ENCODE peak calls at places on chromosomes 3 and 15, in seven cellular contexts. D, Z, I, T, H, G and P are unnamed samples.

GRCh38 chr3:186255703-186256331 is 106.2 kb downstream of the DGKG start:
- DNase-seq in D (no peak), Z (peak; percentile 20), I (peak; percentile 67), T (no peak), H (no peak), G (peak; percentile 33), P (no peak)

GRCh38 chr3:118987466-118987865 is 47.2 kb downstream of the IGSF11 start:
- DNase-seq in D (no peak), Z (no peak), I (peak; percentile 92), T (no peak), H (peak; percentile 21), G (no peak), P (peak; percentile 80)

GRCh38 chr15:63834500-63835210 is 907 bp upstream of the HERC1 start:
- DNase-seq in D (no peak), Z (no peak), I (no peak), T (no peak), H (no peak), G (no peak), P (no peak)

GRCh38 chr3:48852151-48852550 is 4.5 kb upstream of the PRKAR2A start:
- DNase-seq in D (no peak), Z (no peak), I (no peak), T (peak; percentile 5), H (no peak), G (no peak), P (no peak)

GRCh38 chr15:63089260-63090043 is 32.2 kb upstream of the LACTB start:
- DNase-seq in D (no peak), Z (peak; percentile 87), I (no peak), T (peak; percentile 77), H (peak; percentile 92), G (peak; percentile 24), P (peak; percentile 38)

GRCh38 chr3:156473341-156473740 is 81.6 kb downstream of the SSR3 start:
- DNase-seq in D (no peak), Z (no peak), I (no peak), T (no peak), H (no peak), G (no peak), P (no peak)

GRCh38 chr15:20645956-20646355 is 104.4 kb upstream of the GOLGA6L6 start:
- DNase-seq in D (no peak), Z (no peak), I (no peak), T (peak; percentile 56), H (peak; percentile 6), G (no peak), P (peak; percentile 77)

GRCh38 chr15:26158176-26158575 is 295.0 kb upstream of the ATP10A start:
- DNase-seq in D (no peak), Z (no peak), I (no peak), T (no peak), H (no peak), G (peak; percentile 84), P (no peak)

GRCh38 chr3:168156479-168156878 is 60.8 kb upstream of the GOLIM4 start:
- DNase-seq in D (no peak), Z (no peak), I (no peak), T (no peak), H (no peak), G (no peak), P (no peak)

GRCh38 chr15:71278989-71279756 is 163.9 kb downstream of the THSD4 start:
- DNase-seq in D (peak; percentile 42), Z (no peak), I (peak; percentile 86), T (peak; percentile 68), H (peak; percentile 96), G (no peak), P (no peak)

GRCh38 chr3:171811913-171812321 is 1.6 kb upstream of the PLD1 start:
- DNase-seq in D (no peak), Z (no peak), I (no peak), T (no peak), H (peak; percentile 81), G (no peak), P (peak; percentile 32)

GRCh38 chr3:135807879-135808278 is 157.6 kb upstream of the PPP2R3A start:
- DNase-seq in D (no peak), Z (peak; percentile 26), I (no peak), T (no peak), H (no peak), G (peak; percentile 19), P (no peak)

GRCh38 chr3:189171707-189172106 is at the start of gene TPRG1:
- DNase-seq in D (no peak), Z (no peak), I (no peak), T (no peak), H (no peak), G (no peak), P (no peak)

GRCh38 chr15:32872606-32873291 is 154.9 kb downstream of the GREM1 start:
- DNase-seq in D (no peak), Z (no peak), I (peak; percentile 48), T (no peak), H (peak; percentile 82), G (no peak), P (peak; percentile 75)

GRCh38 chr15:74297867-74298266 is 61.7 kb downstream of the CCDC33 start:
- DNase-seq in D (no peak), Z (no peak), I (no peak), T (peak; percentile 21), H (no peak), G (no peak), P (peak; percentile 2)

GRCh38 chr15:86040360-86041095 is 39.1 kb upstream of the AGBL1 start:
- DNase-seq in D (no peak), Z (peak; percentile 15), I (no peak), T (no peak), H (no peak), G (peak; percentile 29), P (no peak)

GRCh38 chr3:120182613-120183524 is 88.6 kb upstream of the GSK3B start:
- DNase-seq in D (no peak), Z (peak; percentile 57), I (no peak), T (no peak), H (peak; percentile 71), G (no peak), P (no peak)

GRCh38 chr15:74130089-74130848 is at the start of gene ISLR2:
- DNase-seq in D (no peak), Z (no peak), I (no peak), T (peak; percentile 54), H (peak; percentile 38), G (no peak), P (no peak)

GRCh38 chr3:134427400-134428111 is 53.3 kb upstream of the AMOTL2 start:
- DNase-seq in D (no peak), Z (peak; percentile 72), I (peak; percentile 50), T (peak; percentile 88), H (peak; percentile 95), G (no peak), P (peak; percentile 47)

GRCh38 chr15:65460948-65461347 is 38.2 kb upstream of the IGDCC4 start:
- DNase-seq in D (no peak), Z (no peak), I (no peak), T (no peak), H (peak; percentile 2), G (no peak), P (no peak)

GRCh38 chr15:79311901-79312553 is 1.1 kb downstream of the TMED3 start:
- DNase-seq in D (no peak), Z (no peak), I (no peak), T (no peak), H (peak; percentile 6), G (no peak), P (no peak)

GRCh38 chr3:190318666-190319065 is 3.6 kb downstream of the CLDN1 start:
- DNase-seq in D (no peak), Z (no peak), I (no peak), T (no peak), H (no peak), G (no peak), P (no peak)

GRCh38 chr3:134057006-134057832 is 27.5 kb upstream of the SLCO2A1 start:
- DNase-seq in D (no peak), Z (no peak), I (no peak), T (no peak), H (no peak), G (no peak), P (no peak)

GRCh38 chr3:107421170-107421792 is 44.0 kb downstream of the CCDC54 start:
- DNase-seq in D (no peak), Z (peak; percentile 81), I (no peak), T (no peak), H (peak; percentile 85), G (no peak), P (no peak)

GRCh38 chr3:185983495-185984141 is 45.8 kb upstream of the TRA2B start:
- DNase-seq in D (peak; percentile 43), Z (peak; percentile 84), I (peak; percentile 83), T (peak; percentile 60), H (peak; percentile 75), G (peak; percentile 67), P (peak; percentile 54)

GRCh38 chr3:124395165-124395564 is 335.1 kb upstream of the UMPS start:
- DNase-seq in D (no peak), Z (peak; percentile 61), I (no peak), T (no peak), H (peak; percentile 40), G (no peak), P (peak; percentile 53)
- H3K27ac ChIP-seq in D (peak overlapping the region; percentile 3), Z (no peak overlapping the region), I (no peak overlapping the region), T (no peak overlapping the region), H (no peak overlapping the region), G (no peak overlapping the region), P (no peak overlapping the region)

DNA sequence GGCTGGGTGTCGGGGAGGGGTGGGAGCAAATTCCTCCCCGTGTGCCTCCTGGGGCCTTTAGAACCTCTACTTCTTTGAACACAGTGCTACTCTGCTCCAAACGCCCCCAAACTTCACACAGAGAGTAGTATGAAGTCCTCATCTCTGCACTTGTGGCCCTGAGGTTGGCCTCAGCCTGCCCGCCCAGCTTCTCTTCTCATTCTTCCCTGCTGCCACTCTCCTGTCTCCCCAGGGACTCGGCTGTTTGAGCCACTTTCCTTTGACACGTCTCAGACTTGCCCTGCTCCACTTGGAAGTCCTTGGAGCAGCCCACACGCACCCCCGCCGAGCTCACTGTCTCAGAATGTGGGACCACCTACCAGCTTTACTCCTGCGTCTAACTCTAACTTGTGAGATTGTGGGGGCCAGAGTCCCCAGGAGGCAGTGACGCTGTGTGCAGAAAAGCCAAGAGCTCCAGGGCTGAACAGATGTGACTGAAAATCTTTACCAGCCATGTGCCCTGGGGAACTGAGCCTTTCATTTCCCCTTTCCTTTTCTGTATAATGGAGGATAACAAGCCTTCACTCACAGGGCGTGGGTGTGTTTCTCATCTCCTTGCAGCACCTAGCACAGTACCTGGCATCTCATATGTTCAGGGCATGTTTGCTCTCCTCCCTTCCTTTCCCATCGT is 233.6 kb upstream of the CTDSPL start:
- DNase-seq in D (no peak), Z (no peak), I (no peak), T (no peak), H (no peak), G (no peak), P (no peak)
- H3K27me3 ChIP-seq in D (no peaks in the 10 kb centered on the region), Z (no peaks in the 10 kb centered on the region), I (no peaks in the 10 kb centered on the region), T (no peaks in the 10 kb centered on the region), H (no peaks in the 10 kb centered on the region), G (no peaks in the 10 kb centered on the region), P (no peaks in the 10 kb centered on the region)

DNA sequence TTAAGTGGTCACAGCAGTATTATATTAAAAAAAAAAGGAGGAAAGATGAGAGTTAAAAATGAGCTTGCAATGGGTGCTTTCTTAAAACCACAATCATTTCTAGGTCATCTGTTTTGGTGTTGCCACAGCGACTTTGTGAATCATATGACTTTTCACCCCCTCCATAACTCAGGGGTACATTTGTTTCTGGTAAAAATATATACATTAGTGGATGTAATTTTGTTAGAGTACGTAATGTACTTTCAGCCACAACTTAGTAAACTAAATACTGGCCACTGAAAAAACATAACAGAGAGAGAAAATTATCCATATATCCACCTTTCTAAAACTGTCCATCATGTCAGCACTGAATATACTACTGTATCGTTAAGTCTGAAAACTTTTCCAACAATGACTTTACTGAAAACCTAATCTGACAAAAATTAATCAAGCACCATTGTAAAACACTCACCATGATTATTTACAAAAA is 3.4 kb downstream of the ANKRD28 start:
- DNase-seq in D (no peak), Z (no peak), I (no peak), T (no peak), H (peak; percentile 83), G (no peak), P (no peak)
- H3K4me3 ChIP-seq in D (peak overlapping the region; percentile 64), Z (no peak overlapping the region), I (no peak overlapping the region), T (peak overlapping the region; percentile 65), H (no peak overlapping the region), G (no peak overlapping the region), P (no peak overlapping the region)

GRCh38 chr15:58474741-58475323 is 43.0 kb downstream of the LIPC start:
- DNase-seq in D (no peak), Z (no peak), I (no peak), T (no peak), H (no peak), G (no peak), P (no peak)
- H3K27ac ChIP-seq in D (no peak overlapping the region), Z (no peak overlapping the region), I (no peak overlapping the region), T (peak overlapping the region; percentile 15), H (no peak overlapping the region), G (no peak overlapping the region), P (no peak overlapping the region)